ENCODE peak calls at places on chromosomes 1 and 21, in nine cellular contexts. D, I, C, U, O, R, W, F and H are unnamed samples.

GRCh38 chr1:78005755-78006154 is 1.0 kb downstream of the DNAJB4 start:
- DNase-seq in D (peak), I (no peak), C (no peak), U (no peak), O (no peak), R (peak), W (no peak), F (no peak), H (no peak)

GRCh38 chr1:227487606-227488005 is 75.8 kb upstream of the ZNF678 start:
- DNase-seq in D (no peak), I (peak), C (no peak), U (no peak), O (no peak), R (no peak), W (no peak), F (no peak), H (no peak)

GRCh38 chr1:29548091-29548490 is 311.8 kb downstream of the PTPRU start:
- DNase-seq in D (no peak), I (no peak), C (no peak), U (no peak), O (no peak), R (no peak), W (peak), F (no peak), H (no peak)

GRCh38 chr1:170695955-170696590 is 32.1 kb downstream of the PRRX1 start:
- DNase-seq in D (no peak), I (no peak), C (no peak), U (no peak), O (no peak), R (no peak), W (no peak), F (no peak), H (no peak)

GRCh38 chr1:87330954-87331318 is 2.3 kb downstream of the LMO4 start:
- DNase-seq in D (no peak), I (no peak), C (no peak), U (no peak), O (no peak), R (no peak), W (no peak), F (peak), H (no peak)

GRCh38 chr1:163768581-163768980 is 446.8 kb downstream of the NUF2 start:
- DNase-seq in D (no peak), I (no peak), C (no peak), U (no peak), O (no peak), R (no peak), W (no peak), F (no peak), H (no peak)

GRCh38 chr1:9473032-9473792 is 66.1 kb upstream of the SLC25A33 start:
- DNase-seq in D (peak), I (no peak), C (no peak), U (no peak), O (peak), R (peak), W (no peak), F (peak), H (peak)

GRCh38 chr1:50418600-50419109 is 4.6 kb downstream of the DMRTA2 start:
- DNase-seq in D (no peak), I (peak), C (no peak), U (no peak), O (no peak), R (no peak), W (no peak), F (peak), H (peak)

GRCh38 chr1:53111073-53111556 is 31.3 kb downstream of the SLC1A7 start:
- DNase-seq in D (no peak), I (no peak), C (no peak), U (no peak), O (peak), R (peak), W (no peak), F (no peak), H (no peak)

GRCh38 chr1:65497276-65497830 is 76.9 kb downstream of the LEPR start:
- DNase-seq in D (no peak), I (no peak), C (no peak), U (no peak), O (no peak), R (no peak), W (no peak), F (no peak), H (no peak)

GRCh38 chr1:113949007-113949406 is 19.9 kb downstream of the HIPK1 start:
- DNase-seq in D (no peak), I (peak), C (no peak), U (no peak), O (no peak), R (no peak), W (no peak), F (peak), H (no peak)

GRCh38 chr1:14760780-14761179 is 162.3 kb downstream of the KAZN start:
- DNase-seq in D (no peak), I (no peak), C (no peak), U (no peak), O (no peak), R (no peak), W (no peak), F (no peak), H (no peak)

GRCh38 chr1:167426716-167427115 is 91.6 kb downstream of the CD247 start:
- DNase-seq in D (no peak), I (no peak), C (no peak), U (no peak), O (no peak), R (no peak), W (no peak), F (no peak), H (no peak)

GRCh38 chr1:16158993-16159831 is 3.3 kb upstream of the EPHA2 start:
- DNase-seq in D (peak), I (no peak), C (no peak), U (no peak), O (no peak), R (peak), W (no peak), F (no peak), H (no peak)

GRCh38 chr1:232553050-232553754 is 76.7 kb downstream of the SIPA1L2 start:
- DNase-seq in D (no peak), I (no peak), C (no peak), U (no peak), O (peak), R (peak), W (no peak), F (no peak), H (no peak)

GRCh38 chr1:181184621-181185020 is 96.1 kb downstream of the IER5 start:
- DNase-seq in D (no peak), I (no peak), C (no peak), U (no peak), O (no peak), R (no peak), W (no peak), F (no peak), H (no peak)

GRCh38 chr1:230169454-230170152 is 102.6 kb downstream of the GALNT2 start:
- DNase-seq in D (no peak), I (no peak), C (no peak), U (no peak), O (no peak), R (no peak), W (no peak), F (no peak), H (no peak)

GRCh38 chr21:21200939-21201610 is 202.9 kb downstream of the NCAM2 start:
- DNase-seq in D (no peak), I (no peak), C (no peak), U (no peak), O (no peak), R (no peak), W (no peak), F (no peak), H (no peak)

GRCh38 chr1:15525043-15525958 is 1.3 kb upstream of the CASP9 start:
- DNase-seq in D (peak), I (peak), C (peak), U (peak), O (no peak), R (peak), W (no peak), F (peak), H (peak)

GRCh38 chr1:236887081-236887480 is 92.0 kb downstream of the MTR start:
- DNase-seq in D (no peak), I (no peak), C (no peak), U (no peak), O (no peak), R (no peak), W (no peak), F (no peak), H (no peak)

GRCh38 chr1:236888126-236888525 is 93.0 kb downstream of the MTR start:
- DNase-seq in D (no peak), I (no peak), C (no peak), U (no peak), O (no peak), R (no peak), W (no peak), F (no peak), H (no peak)

GRCh38 chr1:236888903-236889302 is 93.8 kb downstream of the MTR start:
- DNase-seq in D (no peak), I (no peak), C (no peak), U (no peak), O (no peak), R (no peak), W (no peak), F (no peak), H (no peak)

GRCh38 chr1:236893626-236894545 is 98.8 kb downstream of the MTR start:
- DNase-seq in D (no peak), I (no peak), C (no peak), U (no peak), O (no peak), R (no peak), W (no peak), F (no peak), H (no peak)

DNA sequence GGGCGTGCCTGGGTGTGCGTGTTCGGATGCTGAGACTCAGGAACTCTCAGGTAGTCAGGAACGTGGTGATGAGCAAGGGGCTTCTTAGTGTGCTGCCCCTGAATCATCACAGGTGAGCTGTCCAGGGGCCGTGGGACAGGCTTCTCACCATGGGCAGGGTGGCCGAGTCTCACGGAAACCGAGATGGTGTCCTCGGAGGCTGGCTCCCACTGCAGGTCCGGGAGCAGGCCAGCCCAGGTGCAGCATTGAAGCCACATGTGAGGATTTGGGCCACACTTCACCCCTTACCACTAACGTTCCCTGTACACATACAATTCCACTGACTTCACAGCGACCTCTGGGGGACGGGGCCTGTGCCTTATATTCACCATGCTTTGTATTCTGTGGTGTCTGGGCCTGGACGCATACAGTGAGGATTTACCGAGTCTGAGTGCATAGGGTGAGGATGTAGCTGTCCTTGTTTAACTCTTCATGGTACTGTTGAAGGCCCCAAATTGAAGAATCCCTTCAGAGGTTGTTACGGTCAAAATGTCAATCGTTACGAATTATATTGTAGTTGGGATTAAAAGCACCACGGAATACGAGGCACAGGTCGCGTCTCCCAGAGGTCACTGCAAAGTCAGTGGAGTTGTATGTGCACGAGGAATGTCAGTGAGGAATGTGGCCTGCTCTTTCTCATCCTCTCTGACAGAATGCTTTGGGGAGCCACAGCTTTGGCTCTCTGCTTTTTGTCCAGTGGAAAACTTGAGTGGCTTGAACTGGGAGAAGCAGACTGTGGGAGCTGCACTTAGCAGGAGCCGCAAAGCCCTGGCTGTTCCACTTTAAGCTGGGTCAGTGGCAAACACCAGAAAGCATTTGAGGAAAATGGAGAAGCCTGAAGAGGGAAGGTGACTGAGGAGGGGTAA is 95.3 kb downstream of the MTR start:
- DNase-seq in D (no peak), I (no peak), C (no peak), U (no peak), O (no peak), R (no peak), W (no peak), F (no peak), H (no peak)
- TF ChIP-seq POLR2AphosphoS5 in D (no peak), I (no peak), C (no peak), U (no peak), O (peak), R (peak), W (no peak), F (no peak), H (no peak)

DNA sequence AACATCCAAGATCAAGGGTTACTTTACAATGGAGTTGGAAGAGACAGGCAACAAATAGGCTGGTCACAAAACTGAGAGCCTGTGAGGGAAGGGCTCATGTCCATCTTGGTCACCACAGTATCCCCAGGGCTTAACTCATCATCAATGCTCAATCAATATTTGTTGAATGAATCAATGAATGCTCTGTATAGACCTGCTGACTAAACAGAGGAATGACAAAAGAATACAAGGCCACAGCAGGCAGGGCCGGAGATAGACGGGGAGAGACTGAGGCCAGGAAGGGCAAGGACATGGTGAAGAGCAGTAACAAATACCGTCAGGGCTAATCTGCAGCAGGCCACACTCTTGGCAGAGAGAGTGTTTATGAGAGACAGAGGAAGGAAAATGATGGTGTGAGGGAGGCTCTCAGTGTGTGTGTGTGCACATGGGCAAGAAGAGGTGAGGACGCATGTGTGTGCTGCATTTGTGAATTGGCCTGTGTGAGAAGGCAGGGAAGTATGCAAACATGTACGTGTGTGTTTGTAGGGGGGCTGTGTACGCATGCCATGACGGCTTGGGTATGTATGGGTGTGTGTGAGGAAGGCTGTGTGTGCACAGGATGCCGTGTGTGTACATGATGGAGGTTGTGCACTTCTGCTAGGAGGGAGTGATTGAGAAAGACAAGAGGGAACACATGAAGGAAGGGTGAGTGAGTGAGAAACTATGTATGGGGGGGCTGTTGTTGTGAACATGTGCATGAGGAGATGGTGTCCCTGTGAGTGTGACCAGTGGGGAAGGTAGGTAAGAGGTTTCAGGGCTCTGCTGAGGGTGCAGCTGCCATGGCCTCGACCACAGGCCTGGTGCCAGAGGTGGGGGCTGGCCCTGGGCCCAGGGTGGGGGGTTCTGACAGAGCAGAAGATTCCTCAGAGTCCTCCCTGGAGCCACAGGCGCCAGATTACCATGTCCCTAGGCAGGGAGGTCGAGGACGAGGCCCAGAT is 15.4 kb downstream of the AHDC1 start:
- DNase-seq in D (no peak), I (no peak), C (no peak), U (no peak), O (no peak), R (no peak), W (no peak), F (no peak), H (peak)
- TF ChIP-seq POLR2AphosphoS5 in D (no peak), I (no peak), C (no peak), U (no peak), O (no peak), R (peak), W (peak), F (no peak), H (no peak)

DNA sequence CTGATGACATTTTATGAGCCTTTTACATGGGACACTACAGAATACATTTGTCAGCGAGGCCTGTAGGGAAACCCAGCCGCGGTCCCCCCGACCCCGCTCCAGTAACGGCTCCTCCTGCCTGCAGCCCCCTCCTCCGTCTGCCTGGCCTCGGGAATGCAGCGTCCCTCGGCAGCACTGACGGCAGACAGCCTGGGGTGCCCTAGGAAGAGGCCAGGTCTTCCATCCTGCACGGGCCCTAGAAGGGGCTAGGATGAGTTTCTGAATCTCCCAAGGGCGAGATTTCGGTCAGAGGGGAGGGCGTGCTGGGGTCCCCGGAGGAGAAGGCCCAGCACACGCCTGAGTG is 8.4 kb downstream of the SAMD11 start:
- DNase-seq in D (no peak), I (no peak), C (no peak), U (no peak), O (no peak), R (no peak), W (no peak), F (no peak), H (no peak)
- TF ChIP-seq POLR2AphosphoS5 in D (no peak), I (no peak), C (no peak), U (no peak), O (no peak), R (no peak), W (no peak), F (no peak), H (no peak)

GRCh38 chr1:178271471-178271870 is 177.6 kb downstream of the RASAL2 start:
- DNase-seq in D (no peak), I (peak), C (no peak), U (no peak), O (no peak), R (no peak), W (no peak), F (no peak), H (no peak)

GRCh38 chr1:178267646-178268094 is 173.8 kb downstream of the RASAL2 start:
- DNase-seq in D (peak), I (peak), C (no peak), U (no peak), O (no peak), R (no peak), W (no peak), F (no peak), H (no peak)

GRCh38 chr1:178262101-178262500 is 168.2 kb downstream of the RASAL2 start:
- DNase-seq in D (no peak), I (peak), C (no peak), U (no peak), O (no peak), R (no peak), W (no peak), F (no peak), H (no peak)

GRCh38 chr1:178263341-178263740 is 169.4 kb downstream of the RASAL2 start:
- DNase-seq in D (no peak), I (no peak), C (no peak), U (no peak), O (no peak), R (no peak), W (no peak), F (no peak), H (no peak)

GRCh38 chr1:178266619-178267066 is 172.7 kb downstream of the RASAL2 start:
- DNase-seq in D (no peak), I (peak), C (no peak), U (no peak), O (no peak), R (no peak), W (no peak), F (no peak), H (no peak)
- TF ChIP-seq POLR2AphosphoS5 in D (no peak), I (peak), C (no peak), U (no peak), O (no peak), R (no peak), W (no peak), F (no peak), H (no peak)

GRCh38 chr1:59225594-59225993 is 71.3 kb upstream of the FGGY start:
- DNase-seq in D (no peak), I (no peak), C (no peak), U (no peak), O (no peak), R (no peak), W (no peak), F (no peak), H (no peak)
- TF ChIP-seq POLR2AphosphoS5 in D (no peak), I (no peak), C (no peak), U (no peak), O (no peak), R (no peak), W (no peak), F (no peak), H (no peak)